ENCODE peak calls at places on chromosomes 7 and 10, in nine cellular contexts. Q is ascending aorta; T is anterior cingulate cortex; U is PC-9; N is EL; D is stimulated activated CD4-positive, alpha-beta T cell treated with anti-CD3 and anti-CD28 coated beads, Interleukin-12 subunit alpha, Interleukin-12 subunit beta, amount 100 ng/mL, for 24 hours; H is stimulated activated CD8-positive, alpha-beta memory T cell treated with anti-CD3 and anti-CD28 coated beads, Interleukin-7, amount 100 ng/mL, for 1 hour; W is psoas muscle; Z is Ammon's horn. A is an unnamed sample.
A peak's percentile ranks its signal among the peaks of the same experiment; 100 is the strongest.

GRCh38 chr10:119222531-119222930 is 15.2 kb downstream of the GRK5 start:
- DNase-seq in Q (no peak), T (no peak), U (no peak), N (no peak), D (no peak), H (no peak), W (no peak), Z (no peak), A (no peak)

GRCh38 chr7:155514296-155514695 is 32.1 kb downstream of the CNPY1 start:
- DNase-seq in Q (no peak), T (no peak), U (no peak), N (no peak), D (no peak), H (no peak), W (no peak), Z (no peak), A (no peak)

GRCh38 chr10:64430690-64431323 is 909.6 kb downstream of the REEP3 start:
- DNase-seq in Q (no peak), T (no peak), U (no peak), N (peak; percentile 4), D (no peak), H (no peak), W (no peak), Z (peak; percentile 75), A (peak; percentile 59)

GRCh38 chr7:37901236-37901827 is 15.3 kb downstream of the SFRP4 start:
- DNase-seq in Q (no peak), T (no peak), U (no peak), N (no peak), D (no peak), H (no peak), W (no peak), Z (peak; percentile 51), A (no peak)

GRCh38 chr7:14398531-14398930 is 409.1 kb upstream of the ETV1 start:
- DNase-seq in Q (no peak), T (no peak), U (no peak), N (no peak), D (no peak), H (no peak), W (no peak), Z (no peak), A (no peak)

GRCh38 chr10:287814-288213 is 152.6 kb downstream of the ZMYND11 start:
- DNase-seq in Q (no peak), T (no peak), U (no peak), N (peak; percentile 36), D (no peak), H (no peak), W (no peak), Z (no peak), A (no peak)

GRCh38 chr7:159040912-159041711 is 103.6 kb downstream of the VIPR2 start:
- DNase-seq in Q (no peak), T (no peak), U (no peak), N (no peak), D (no peak), H (no peak), W (no peak), Z (no peak), A (no peak)

GRCh38 chr7:154638286-154638685 is 364.6 kb downstream of the PAXIP1 start:
- DNase-seq in Q (no peak), T (no peak), U (no peak), N (no peak), D (no peak), H (no peak), W (no peak), Z (no peak), A (no peak)

GRCh38 chr10:49550563-49550962 is 11.6 kb upstream of the ERCC6 start:
- DNase-seq in Q (no peak), T (no peak), U (peak; percentile 95), N (peak; percentile 91), D (no peak), H (no peak), W (no peak), Z (no peak), A (no peak)

GRCh38 chr10:110774069-110775021 is 97.4 kb upstream of the PDCD4 start:
- DNase-seq in Q (no peak), T (no peak), U (peak; percentile 79), N (peak; percentile 83), D (peak; percentile 12), H (no peak), W (no peak), Z (peak; percentile 43), A (no peak)

GRCh38 chr7:148540041-148540738 is 50.4 kb upstream of the C7orf33 start:
- DNase-seq in Q (peak; percentile 48), T (no peak), U (no peak), N (peak; percentile 76), D (no peak), H (no peak), W (peak; percentile 57), Z (peak; percentile 33), A (no peak)

GRCh38 chr10:79608505-79609375 is 2.0 kb upstream of the SFTPA1 start:
- DNase-seq in Q (no peak), T (no peak), U (no peak), N (peak; percentile 23), D (no peak), H (no peak), W (no peak), Z (peak; percentile 9), A (no peak)

GRCh38 chr10:113557389-113558321 is 4.8 kb downstream of the HABP2 start:
- DNase-seq in Q (no peak), T (no peak), U (no peak), N (no peak), D (no peak), H (no peak), W (no peak), Z (no peak), A (no peak)

GRCh38 chr7:45187089-45187945 is 29.7 kb downstream of the RAMP3 start:
- DNase-seq in Q (no peak), T (no peak), U (no peak), N (no peak), D (no peak), H (no peak), W (no peak), Z (no peak), A (no peak)

GRCh38 chr10:102710604-102711003 is 3.6 kb downstream of the ARL3 start:
- DNase-seq in Q (no peak), T (no peak), U (no peak), N (peak; percentile 89), D (no peak), H (no peak), W (no peak), Z (no peak), A (no peak)

GRCh38 chr10:96380821-96381220 is 22.0 kb upstream of the OPALIN start:
- DNase-seq in Q (no peak), T (no peak), U (peak; percentile 87), N (peak; percentile 23), D (no peak), H (no peak), W (no peak), Z (no peak), A (no peak)

GRCh38 chr10:86345296-86346168 is 21.1 kb downstream of the GRID1 start:
- DNase-seq in Q (no peak), T (no peak), U (peak; percentile 62), N (no peak), D (no peak), H (no peak), W (no peak), Z (no peak), A (no peak)

GRCh38 chr7:17123020-17123419 is 175.4 kb upstream of the AHR start:
- DNase-seq in Q (no peak), T (no peak), U (peak; percentile 44), N (peak; percentile 89), D (no peak), H (no peak), W (no peak), Z (peak; percentile 28), A (peak; percentile 9)

GRCh38 chr10:1377756-1378397 is 321.7 kb downstream of the WDR37 start:
- DNase-seq in Q (no peak), T (no peak), U (no peak), N (no peak), D (no peak), H (no peak), W (no peak), Z (no peak), A (no peak)

GRCh38 chr7:142583424-142583823 is 165.8 kb upstream of the PRSS1 start:
- DNase-seq in Q (no peak), T (no peak), U (peak; percentile 82), N (peak; percentile 88), D (no peak), H (no peak), W (peak; percentile 32), Z (no peak), A (no peak)

GRCh38 chr7:108660465-108660864 is 90.8 kb downstream of the DNAJB9 start:
- DNase-seq in Q (no peak), T (no peak), U (no peak), N (no peak), D (no peak), H (no peak), W (no peak), Z (no peak), A (no peak)

GRCh38 chr10:88386878-88387773 is 196.0 kb downstream of the RNLS start:
- DNase-seq in Q (no peak), T (no peak), U (no peak), N (peak; percentile 25), D (no peak), H (no peak), W (no peak), Z (peak; percentile 85), A (peak; percentile 80)

GRCh38 chr10:131316321-131317075 is 5.0 kb upstream of the TCERG1L start:
- DNase-seq in Q (no peak), T (no peak), U (no peak), N (no peak), D (no peak), H (no peak), W (no peak), Z (no peak), A (no peak)

GRCh38 chr7:142412551-142413193 is 154.8 kb upstream of the PRSS58 start:
- DNase-seq in Q (no peak), T (no peak), U (peak; percentile 62), N (peak; percentile 70), D (no peak), H (no peak), W (no peak), Z (peak; percentile 48), A (no peak)

GRCh38 chr7:120464104-120464503 is 191.1 kb downstream of the KCND2 start:
- DNase-seq in Q (no peak), T (no peak), U (no peak), N (no peak), D (no peak), H (no peak), W (no peak), Z (no peak), A (no peak)

GRCh38 chr10:48523820-48524758 is 80.8 kb downstream of the ARHGAP22 start:
- DNase-seq in Q (no peak), T (no peak), U (no peak), N (peak; percentile 50), D (no peak), H (no peak), W (no peak), Z (no peak), A (no peak)

GRCh38 chr7:38162036-38162435 is 16.0 kb upstream of the STARD3NL start:
- DNase-seq in Q (no peak), T (no peak), U (no peak), N (no peak), D (no peak), H (no peak), W (no peak), Z (no peak), A (no peak)

GRCh38 chr10:123570051-123570897 is 95.9 kb upstream of the GPR26 start:
- DNase-seq in Q (no peak), T (no peak), U (no peak), N (no peak), D (no peak), H (no peak), W (no peak), Z (no peak), A (no peak)

GRCh38 chr7:37719077-37719476 is 35.5 kb downstream of the GPR141 start:
- DNase-seq in Q (no peak), T (no peak), U (no peak), N (no peak), D (no peak), H (no peak), W (no peak), Z (no peak), A (no peak)

GRCh38 chr10:131514454-131514853 is 202.9 kb upstream of the TCERG1L start:
- DNase-seq in Q (no peak), T (no peak), U (no peak), N (no peak), D (no peak), H (no peak), W (no peak), Z (no peak), A (no peak)

GRCh38 chr7:105219771-105220160 is 169.0 kb downstream of the SRPK2 start:
- DNase-seq in Q (no peak), T (no peak), U (peak; percentile 96), N (peak; percentile 50), D (no peak), H (no peak), W (no peak), Z (no peak), A (no peak)

A was measured in putamen.